ENCODE peak calls at places on chromosomes 1 and 21, in four cellular contexts. R is uterus, T is heart left ventricle, J is A549. D is an unnamed sample.

GRCh38 chr1:6491966-6492365 is 499 bp upstream of the PLEKHG5 start:
- DNase-seq in T (no peak), J (no peak), R (no peak), D (no peak)

GRCh38 chr1:198686069-198686728 is 47.4 kb downstream of the PTPRC start:
- DNase-seq in T (no peak), J (peak), R (no peak), D (no peak)

GRCh38 chr21:43767980-43768867 is 7.9 kb downstream of the CSTB start:
- DNase-seq in R (no peak), J (peak), T (no peak), D (no peak)

GRCh38 chr21:37226356-37226920 is 40.7 kb downstream of the VPS26C start:
- DNase-seq in T (no peak), J (no peak), R (no peak), D (no peak)

GRCh38 chr1:55823521-55824296 is 608.5 kb upstream of the USP24 start:
- DNase-seq in R (no peak), J (peak), T (no peak), D (no peak)

GRCh38 chr1:229139320-229139719 is 131.6 kb upstream of the RAB4A start:
- DNase-seq in R (no peak), T (no peak), J (no peak), D (no peak)

GRCh38 chr1:81453971-81454370 is 346.8 kb upstream of the ADGRL2 start:
- DNase-seq in R (no peak), J (no peak), T (no peak), D (no peak)

GRCh38 chr1:199720496-199720895 is 307.0 kb upstream of the NR5A2 start:
- DNase-seq in T (no peak), R (no peak), J (no peak), D (no peak)

GRCh38 chr1:153510984-153511410 is 24.8 kb downstream of the S100A6 start:
- DNase-seq in R (peak), J (peak), T (peak), D (no peak)

GRCh38 chr1:243402868-243403267 is 147.0 kb downstream of the SDCCAG8 start:
- DNase-seq in J (no peak), T (no peak), R (no peak), D (no peak)

GRCh38 chr1:172939475-172939874 is 111.3 kb downstream of the TNFSF18 start:
- DNase-seq in J (no peak), R (no peak), T (no peak), D (no peak)

GRCh38 chr1:2403273-2403672 is 9.1 kb downstream of the PEX10 start:
- DNase-seq in T (no peak), R (no peak), J (no peak), D (no peak)
- TF ChIP-seq POLR2A in T (no peak), R (no peak), J (no peak), D (no peak)

GRCh38 chr1:10685196-10685850 is 111.1 kb downstream of the CASZ1 start:
- DNase-seq in T (no peak), R (no peak), J (no peak), D (no peak)
- H3K27ac ChIP-seq in T (peak), R (peak), J (no peak), D (peak)

GRCh38 chr1:207402744-207403143 is 51.4 kb upstream of the CR2 start:
- DNase-seq in J (no peak), R (no peak), T (no peak), D (no peak)

GRCh38 chr1:207397525-207397926 is 56.6 kb upstream of the CR2 start:
- DNase-seq in T (no peak), J (peak), R (no peak), D (no peak)

GRCh38 chr1:207404849-207405525 is 49.1 kb upstream of the CR2 start:
- DNase-seq in J (peak), T (no peak), R (no peak), D (no peak)

GRCh38 chr1:207398986-207399385 is 55.1 kb upstream of the CR2 start:
- DNase-seq in J (no peak), R (no peak), T (no peak), D (no peak)

DNA sequence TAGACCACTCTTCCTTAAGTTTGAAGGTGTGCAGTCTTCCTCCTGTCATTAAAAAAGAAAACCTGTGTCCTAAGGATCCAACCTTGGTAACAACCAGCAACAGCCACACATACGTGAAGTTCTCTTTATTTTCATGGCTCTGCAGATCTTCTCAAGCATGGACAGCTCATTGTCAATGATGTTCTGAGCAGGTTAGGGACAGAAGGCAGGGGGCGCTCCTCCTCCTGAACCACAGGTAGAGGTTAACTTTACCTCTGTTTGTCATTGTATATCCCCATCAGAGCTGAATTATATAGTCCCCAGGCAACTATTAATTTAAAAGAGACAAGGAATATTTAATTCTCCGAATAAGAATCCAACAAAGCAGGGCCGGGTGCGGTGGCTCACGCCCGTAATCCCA is 52.5 kb upstream of the CR2 start:
- DNase-seq in J (no peak), R (no peak), T (no peak), D (no peak)
- TF ChIP-seq CTCF in J (no peak), R (no peak), T (no peak), D (no peak)

GRCh38 chr1:24142546-24143431 is at the start of gene IL22RA1:
- DNase-seq in R (no peak), J (peak), T (peak), D (no peak)

GRCh38 chr1:24139846-24140425 is 3.0 kb downstream of the IL22RA1 start:
- DNase-seq in R (no peak), J (no peak), T (no peak), D (no peak)

GRCh38 chr1:24141311-24141997 is 1.5 kb downstream of the IL22RA1 start:
- DNase-seq in J (no peak), T (no peak), R (no peak), D (no peak)

GRCh38 chr1:24139159-24139489 is 3.8 kb downstream of the IL22RA1 start:
- DNase-seq in T (no peak), R (no peak), J (no peak), D (no peak)

DNA sequence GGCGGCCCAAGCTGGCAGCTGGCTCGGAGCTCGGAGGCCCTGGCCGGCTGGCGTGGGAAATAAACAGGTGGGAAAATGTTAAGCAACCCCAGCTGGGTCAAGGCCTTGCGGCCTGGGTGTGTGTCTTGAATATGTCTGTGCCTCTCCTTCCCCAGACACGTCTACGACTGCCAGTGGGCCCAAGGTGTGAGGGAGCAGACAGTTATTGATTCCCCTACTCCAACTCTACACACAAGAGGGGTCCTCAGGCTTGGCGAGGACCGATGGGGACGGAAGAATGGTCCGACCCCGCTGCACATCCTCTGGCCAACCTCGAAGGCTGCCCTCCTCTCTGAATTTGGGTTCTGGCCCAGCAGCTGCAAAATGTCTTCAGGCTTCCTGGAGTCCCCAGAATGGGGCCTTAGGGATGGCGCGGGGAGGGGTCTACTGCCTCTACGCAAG is 2.2 kb downstream of the IL22RA1 start:
- DNase-seq in T (no peak), R (no peak), J (no peak), D (no peak)
- TF ChIP-seq POLR2A in T (no peak), R (no peak), J (no peak), D (no peak)

DNA sequence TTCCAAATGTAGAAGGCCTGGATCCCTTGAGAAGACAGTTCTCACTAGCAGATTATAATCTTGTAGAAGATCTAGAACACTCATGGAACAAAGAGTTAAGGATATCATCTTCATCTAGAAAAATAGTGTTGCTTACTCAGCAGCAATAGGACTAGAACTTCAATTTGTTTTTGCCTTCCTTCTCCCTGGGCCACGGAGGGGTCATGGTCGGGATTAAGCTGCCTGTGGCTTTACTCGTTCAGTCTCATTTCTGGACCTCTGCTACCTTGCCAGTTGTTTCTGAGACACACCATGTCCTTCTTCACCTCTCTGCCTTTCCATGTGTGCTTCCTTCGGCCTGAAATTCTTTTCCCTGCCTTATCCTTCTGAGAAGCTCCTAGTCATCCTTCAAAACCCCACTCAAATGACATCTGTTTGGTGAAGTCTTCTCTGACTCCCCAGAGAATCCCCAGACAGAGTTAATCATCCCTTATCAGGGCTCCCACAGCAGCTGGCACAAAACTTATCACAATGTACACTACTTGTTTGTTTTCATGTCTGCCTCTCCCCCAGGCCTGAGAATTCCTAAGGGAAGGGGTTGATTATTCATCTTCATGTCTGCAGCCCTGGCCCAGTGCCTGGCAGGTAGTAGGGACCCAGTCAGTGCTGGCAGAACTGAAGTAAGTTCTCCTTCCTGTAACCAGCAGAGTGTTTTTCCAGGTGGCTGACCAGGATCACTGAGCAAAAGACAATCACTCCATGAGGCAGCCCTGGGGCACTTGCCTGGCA is 15.5 kb upstream of the SNX27 start:
- DNase-seq in T (no peak), J (peak), R (no peak), D (no peak)
- H3K27ac ChIP-seq in T (no peak), J (peak), R (no peak), D (no peak)

DNA sequence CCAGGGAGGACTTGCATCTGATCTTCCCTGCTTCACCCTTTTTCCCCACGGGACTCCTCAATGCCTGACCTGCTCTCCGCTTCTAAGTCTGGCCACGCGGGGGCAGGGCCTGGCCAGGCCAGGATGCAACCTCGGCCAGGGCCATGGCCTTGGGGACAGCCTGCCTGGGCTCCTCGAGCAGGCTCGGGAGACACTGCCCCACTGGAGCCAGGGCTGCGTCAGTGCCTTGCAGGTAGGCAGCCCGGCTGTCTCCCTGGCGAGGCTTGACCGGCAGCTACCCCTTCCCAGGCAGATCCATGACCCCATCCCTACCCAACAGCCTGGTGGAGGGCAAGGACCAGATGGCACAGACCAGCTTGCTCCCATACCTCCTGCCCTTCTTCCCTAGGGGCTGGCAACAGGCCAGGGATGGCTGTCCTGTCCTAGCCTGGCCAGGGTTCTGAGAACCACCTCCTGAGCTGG is 2.7 kb upstream of the PRDM16 start:
- DNase-seq in J (peak), R (no peak), T (peak), D (no peak)
- TF ChIP-seq CTCF in J (no peak), R (no peak), T (peak), D (no peak)

GRCh38 chr1:227311389-227312001 is 6.8 kb downstream of the CDC42BPA start:
- DNase-seq in J (no peak), R (no peak), T (no peak), D (no peak)
- TF ChIP-seq POLR2A in J (no peak), R (no peak), T (no peak), D (no peak)

D was measured in esophagus squamous epithelium.